ENCODE peak calls at places on chromosome 15, in seven cellular contexts. Z is left ventricle myocardium inferior, Q is neural progenitor cell, O is A549, H is endothelial cell, G is GM13977, E is left lung. B is an unnamed sample.

GRCh38 chr15:100771745-100772144 is 107.9 kb upstream of the ALDH1A3 start:
- DNase-seq in O (no peak), G (no peak), H (no peak), E (no peak), Q (no peak), Z (no peak), B (no peak)

GRCh38 chr15:44489464-44489863 is 47.5 kb upstream of the EIF3J start:
- DNase-seq in G (no peak), E (no peak), O (no peak), Z (no peak), Q (no peak), H (no peak), B (no peak)

GRCh38 chr15:77656294-77656693 is 23.6 kb upstream of the LINGO1 start:
- DNase-seq in G (no peak), Q (no peak), H (no peak), E (peak; percentile 65), Z (no peak), O (no peak), B (no peak)

GRCh38 chr15:32994810-32995424 is 199.6 kb downstream of the FMN1 start:
- DNase-seq in G (no peak), Z (no peak), H (no peak), O (peak; percentile 13), Q (peak; percentile 27), E (no peak), B (no peak)

GRCh38 chr15:83210619-83211018 is 3.0 kb upstream of the HDGFL3 start:
- DNase-seq in G (peak; percentile 27), Z (no peak), E (no peak), Q (no peak), O (no peak), H (no peak), B (no peak)

GRCh38 chr15:33587773-33588172 is 277.0 kb downstream of the RYR3 start:
- DNase-seq in G (no peak), O (no peak), Q (no peak), Z (no peak), E (no peak), H (no peak), B (no peak)

GRCh38 chr15:101652783-101653430 is 726 bp upstream of the TM2D3 start:
- DNase-seq in Q (no peak), O (no peak), H (no peak), G (peak; percentile 35), Z (no peak), E (peak; percentile 43), B (no peak)

GRCh38 chr15:77591960-77592613 is 40.6 kb downstream of the LINGO1 start:
- DNase-seq in O (no peak), E (no peak), H (no peak), Z (no peak), G (no peak), Q (peak; percentile 61), B (no peak)

GRCh38 chr15:48578965-48579364 is 66.5 kb downstream of the FBN1 start:
- DNase-seq in H (no peak), Z (no peak), O (no peak), E (no peak), Q (no peak), G (no peak), B (no peak)

GRCh38 chr15:90871716-90872480 is 3.5 kb downstream of the FURIN start:
- DNase-seq in E (peak; percentile 87), O (no peak), G (peak; percentile 65), H (no peak), Q (peak; percentile 56), Z (no peak), B (no peak)

GRCh38 chr15:66744610-66745279 is 42.7 kb downstream of the SMAD6 start:
- DNase-seq in Q (no peak), Z (no peak), G (no peak), E (no peak), H (no peak), O (peak; percentile 65), B (no peak)

GRCh38 chr15:37806808-37807207 is 127.6 kb upstream of the TMCO5A start:
- DNase-seq in E (no peak), Q (no peak), Z (no peak), G (no peak), O (no peak), H (no peak), B (no peak)

GRCh38 chr15:49044761-49045571 is 1.3 kb downstream of the SECISBP2L start:
- DNase-seq in E (no peak), G (peak; percentile 14), Z (no peak), H (no peak), Q (no peak), O (no peak), B (no peak)

GRCh38 chr15:78003539-78004008 is 73.9 kb downstream of the TBC1D2B start:
- DNase-seq in G (no peak), H (no peak), Q (peak; percentile 44), O (no peak), E (no peak), Z (no peak), B (no peak)

GRCh38 chr15:76190767-76191538 is 120.3 kb downstream of the ETFA start:
- DNase-seq in O (peak; percentile 98), Z (peak; percentile 82), G (peak; percentile 95), Q (peak; percentile 92), E (peak; percentile 94), H (peak; percentile 86), B (peak; percentile 51)

GRCh38 chr15:71752604-71753289 is 57.6 kb upstream of the NR2E3 start:
- DNase-seq in O (peak; percentile 93), Z (no peak), E (no peak), G (peak; percentile 62), H (peak; percentile 44), Q (peak; percentile 68), B (no peak)

GRCh38 chr15:93973287-93973686 is 258.1 kb upstream of the MCTP2 start:
- DNase-seq in Z (peak; percentile 50), Q (no peak), H (no peak), E (no peak), O (no peak), G (no peak), B (no peak)

GRCh38 chr15:93980149-93980911 is 251.0 kb upstream of the MCTP2 start:
- DNase-seq in E (no peak), H (no peak), Z (peak; percentile 30), G (no peak), Q (no peak), O (no peak), B (no peak)

GRCh38 chr15:93974804-93975481 is 256.4 kb upstream of the MCTP2 start:
- DNase-seq in O (peak; percentile 2), G (peak; percentile 2), H (peak; percentile 35), Q (peak; percentile 75), Z (no peak), E (no peak), B (no peak)
- TF ChIP-seq CTCF in O (no peak), G (peak; percentile 10), H (no peak), Q (peak; percentile 75), Z (peak; percentile 56), E (no peak), B (no peak)

GRCh38 chr15:68517285-68517711 is 61.5 kb upstream of the CORO2B start:
- DNase-seq in O (no peak), G (no peak), Q (peak; percentile 66), H (no peak), Z (peak; percentile 43), E (no peak), B (no peak)
- TF ChIP-seq CTCF in O (no peak), G (no peak), Q (peak; percentile 29), H (no peak), Z (peak; percentile 62), E (no peak), B (no peak)

DNA sequence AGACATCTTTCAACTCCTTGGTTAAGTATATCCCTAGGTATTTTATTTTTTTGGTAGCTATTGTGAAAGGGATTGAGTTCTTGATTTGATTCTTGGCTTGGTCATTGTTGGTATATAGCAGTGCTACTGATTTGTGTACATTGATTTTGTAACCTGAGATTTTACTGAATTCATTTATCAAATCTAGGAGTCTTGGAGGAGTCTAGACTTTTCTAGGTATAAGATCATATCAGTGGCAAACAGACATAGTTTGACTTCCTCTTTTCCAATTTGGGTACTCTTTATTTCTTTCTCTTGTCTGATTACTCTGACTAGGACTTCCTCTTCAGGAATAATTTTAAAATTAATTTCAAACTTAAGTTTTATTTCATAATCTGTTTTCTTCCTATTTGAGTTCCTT is 125.2 kb downstream of the OCA2 start:
- DNase-seq in Q (no peak), Z (no peak), O (no peak), E (no peak), G (no peak), H (no peak), B (no peak)
- TF ChIP-seq CTCF in Q (no peak), Z (no peak), O (no peak), E (no peak), G (no peak), H (no peak), B (no peak)

DNA sequence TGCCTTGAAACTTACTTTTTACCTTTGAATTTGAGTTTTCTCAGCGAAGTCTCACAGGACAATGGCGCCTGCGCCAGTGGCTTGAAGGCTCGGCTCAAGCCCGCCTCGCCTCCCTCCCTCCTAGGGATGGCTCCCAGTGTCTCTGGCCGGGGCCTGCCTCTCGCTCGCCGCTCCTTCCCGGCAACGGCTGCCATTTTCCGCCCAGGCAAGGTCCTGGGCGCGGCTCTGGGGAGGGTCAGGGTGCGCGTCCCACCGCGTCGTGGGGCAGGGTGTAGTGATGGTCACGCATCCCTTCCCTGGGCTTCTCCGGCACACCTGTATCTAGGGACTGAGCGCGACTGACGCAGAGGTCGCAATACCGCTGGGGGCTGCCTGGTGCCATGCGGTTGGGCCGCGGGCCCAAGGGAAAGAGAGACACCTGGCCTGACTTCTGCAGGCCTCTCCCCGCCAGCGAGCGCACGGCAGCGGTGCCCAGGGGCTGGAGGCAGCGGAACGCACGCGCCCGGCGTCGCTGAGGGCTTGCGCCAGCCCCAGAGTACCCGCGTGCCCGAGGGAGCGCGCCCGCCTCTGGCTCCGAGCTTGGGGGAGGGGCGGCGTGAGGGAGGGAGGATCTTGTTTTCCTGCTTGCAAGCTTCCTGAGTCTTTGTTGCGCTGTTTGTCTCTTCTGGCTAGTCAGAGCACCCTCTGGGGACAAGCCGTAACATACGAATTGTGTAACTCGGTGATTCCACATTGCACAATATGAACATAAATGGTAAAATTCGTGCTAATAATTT is 20.7 kb upstream of the FEM1B start:
- DNase-seq in E (peak; percentile 96), O (peak; percentile 64), G (peak; percentile 58), H (peak; percentile 93), Z (peak; percentile 92), Q (peak; percentile 94), B (no peak)
- TF ChIP-seq CTCF in E (no peak), O (no peak), G (no peak), H (no peak), Z (no peak), Q (no peak), B (no peak)

GRCh38 chr15:42723068-42723467 is 13.9 kb downstream of the CDAN1 start:
- DNase-seq in H (no peak), O (no peak), G (no peak), E (no peak), Z (no peak), Q (peak; percentile 19), B (no peak)
- TF ChIP-seq CTCF in H (peak; percentile 20), O (no peak), G (no peak), E (no peak), Z (peak; percentile 14), Q (peak; percentile 39), B (no peak)